ENCODE peak calls at places on chromosomes 5 and 9, in five cellular contexts. U is kidney; X is CD8-positive, alpha-beta memory T cell; P is astrocyte; C is upper lobe of right lung. J is an unnamed sample.

GRCh38 chr5:110115485-110115884 is 425.8 kb downstream of the MAN2A1 start:
- DNase-seq in C (no peak), P (no peak), U (no peak), X (no peak), J (no peak)

GRCh38 chr5:35790462-35790822 is 66.2 kb upstream of the IL7R start:
- DNase-seq in U (no peak), C (no peak), X (no peak), P (no peak), J (no peak)

GRCh38 chr5:13553896-13554295 is 390.6 kb downstream of the DNAH5 start:
- DNase-seq in C (no peak), U (no peak), P (no peak), X (no peak), J (peak; percentile 55)

GRCh38 chr5:108345541-108346171 is 36.2 kb downstream of the FBXL17 start:
- DNase-seq in U (no peak), X (peak; percentile 35), P (peak; percentile 24), C (no peak), J (no peak)

GRCh38 chr5:100542086-100542485 is 6.9 kb downstream of the FAM174A start:
- DNase-seq in P (no peak), X (no peak), U (no peak), C (no peak), J (no peak)

GRCh38 chr5:10741661-10742060 is 19.4 kb downstream of the DAP start:
- DNase-seq in U (no peak), C (no peak), P (no peak), X (no peak), J (no peak)

GRCh38 chr5:135878156-135878620 is 17.5 kb downstream of the IL9 start:
- DNase-seq in P (peak; percentile 1), U (no peak), X (no peak), C (no peak), J (peak; percentile 36)

GRCh38 chr5:168987540-168988300 is 313.2 kb downstream of the SLIT3 start:
- DNase-seq in C (peak; percentile 76), P (peak; percentile 22), U (no peak), X (peak; percentile 19), J (peak; percentile 65)

GRCh38 chr5:14665110-14665822 is 748 bp downstream of the OTULIN start:
- DNase-seq in U (no peak), C (peak; percentile 69), X (peak; percentile 34), P (no peak), J (peak; percentile 50)

GRCh38 chr9:68507796-68508145 is 32.9 kb downstream of the TMEM252 start:
- DNase-seq in C (no peak), X (no peak), U (no peak), P (no peak), J (no peak)

GRCh38 chr9:134835987-134836386 is 44.6 kb upstream of the FCN2 start:
- DNase-seq in X (no peak), C (no peak), P (no peak), U (no peak), J (no peak)

GRCh38 chr9:80796662-80797426 is 892.5 kb downstream of the TLE1 start:
- DNase-seq in X (no peak), C (no peak), P (no peak), U (no peak), J (no peak)

GRCh38 chr9:79220666-79221065 is 351.1 kb upstream of the TLE4 start:
- DNase-seq in X (no peak), P (peak; percentile 84), U (no peak), C (no peak), J (no peak)

GRCh38 chr5:101860145-101860544 is 435.9 kb downstream of the SLCO4C1 start:
- DNase-seq in C (no peak), U (peak; percentile 37), P (no peak), X (no peak), J (no peak)

GRCh38 chr9:17433526-17433925 is 145.3 kb upstream of the SH3GL2 start:
- DNase-seq in U (no peak), P (no peak), X (no peak), C (no peak), J (no peak)

GRCh38 chr9:89442981-89443817 is 54.7 kb downstream of the SEMA4D start:
- DNase-seq in X (no peak), C (no peak), U (peak; percentile 73), P (no peak), J (no peak)

GRCh38 chr5:6604946-6605345 is 27.9 kb downstream of the NSUN2 start:
- DNase-seq in C (no peak), U (no peak), P (no peak), X (no peak), J (no peak)

GRCh38 chr9:71911908-71912325 is 478 bp downstream of the C9orf85 start:
- DNase-seq in P (peak; percentile 64), U (no peak), C (no peak), X (no peak), J (no peak)

GRCh38 chr9:126613656-126614055 is at the start of gene LMX1B:
- DNase-seq in C (peak; percentile 66), U (no peak), P (peak; percentile 10), X (no peak), J (peak; percentile 83)

GRCh38 chr5:86786955-86787354 is 169.2 kb downstream of the COX7C start:
- DNase-seq in X (no peak), U (no peak), P (no peak), C (no peak), J (no peak)

GRCh38 chr5:144433893-144434292 is 263.2 kb downstream of the KCTD16 start:
- DNase-seq in C (no peak), P (no peak), U (no peak), X (no peak), J (no peak)

GRCh38 chr9:82021198-82021597 is 32.6 kb downstream of the SPATA31D1 start:
- DNase-seq in X (no peak), C (no peak), P (peak; percentile 100), U (no peak), J (peak; percentile 76)

GRCh38 chr9:122463828-122464632 is 13.7 kb downstream of the OR1J1 start:
- DNase-seq in X (no peak), U (no peak), C (no peak), P (no peak), J (no peak)

GRCh38 chr5:35664584-35664983 is 46.9 kb downstream of the SPEF2 start:
- DNase-seq in P (no peak), U (no peak), X (no peak), C (no peak), J (no peak)

GRCh38 chr9:6759114-6759977 is 1.6 kb downstream of the KDM4C start:
- DNase-seq in P (peak; percentile 84), C (no peak), U (no peak), X (no peak), J (no peak)

GRCh38 chr9:37371565-37372464 is 50.7 kb upstream of the GRHPR start:
- DNase-seq in X (no peak), P (peak; percentile 68), C (no peak), U (no peak), J (no peak)

GRCh38 chr9:77981332-77981731 is 50.3 kb downstream of the GNAQ start:
- DNase-seq in C (no peak), X (no peak), P (peak; percentile 53), U (peak; percentile 76), J (peak; percentile 56)

GRCh38 chr5:133245191-133246052 is 193.6 kb downstream of the HSPA4 start:
- DNase-seq in P (peak; percentile 98), C (no peak), X (no peak), U (no peak), J (peak; percentile 87)

GRCh38 chr5:67291671-67292070 is 95.1 kb upstream of the CD180 start:
- DNase-seq in P (no peak), C (no peak), X (no peak), U (no peak), J (no peak)

GRCh38 chr9:38068616-38068865 is 486 bp downstream of the SHB start:
- DNase-seq in P (no peak), C (no peak), U (no peak), X (no peak), J (peak; percentile 40)

GRCh38 chr9:128206484-128206883 is 3.3 kb downstream of the DNM1 start:
- DNase-seq in U (no peak), X (no peak), P (no peak), C (no peak), J (no peak)
- H3K4me3 ChIP-seq in U (no peak overlapping the region), X (no peak overlapping the region), P (no peak overlapping the region), C (no peak overlapping the region), J (no peak overlapping the region)

GRCh38 chr9:132224645-132225044 is 62.8 kb downstream of the NTNG2 start:
- DNase-seq in X (no peak), P (no peak), C (no peak), U (no peak), J (no peak)
- H3K9me3 ChIP-seq in X (no peaks in the 10 kb centered on the region), P (no peaks in the 10 kb centered on the region), C (no peaks in the 10 kb centered on the region), U (no peaks in the 10 kb centered on the region), J (no peaks in the 10 kb centered on the region)

GRCh38 chr5:178525906-178526732 is 64.1 kb downstream of the COL23A1 start:
- DNase-seq in C (no peak), P (no peak), X (no peak), U (no peak), J (peak; percentile 92)
- H3K4me3 ChIP-seq in C (no peak overlapping the region), P (no peak overlapping the region), X (no peak overlapping the region), U (no peak overlapping the region), J (peak overlapping the region; percentile 14)

GRCh38 chr5:56337715-56338319 is 104.7 kb upstream of the ANKRD55 start:
- DNase-seq in P (peak; percentile 18), U (no peak), C (no peak), X (no peak), J (no peak)

GRCh38 chr5:56343988-56344387 is 110.9 kb upstream of the ANKRD55 start:
- DNase-seq in U (no peak), C (no peak), P (no peak), X (no peak), J (no peak)

GRCh38 chr5:56342612-56343011 is 109.5 kb upstream of the ANKRD55 start:
- DNase-seq in X (no peak), U (no peak), C (no peak), P (no peak), J (no peak)

GRCh38 chr5:56339732-56340131 is 106.6 kb upstream of the ANKRD55 start:
- DNase-seq in U (no peak), X (no peak), P (no peak), C (no peak), J (no peak)

GRCh38 chr5:56340196-56340980 is 107.3 kb upstream of the ANKRD55 start:
- DNase-seq in U (no peak), X (no peak), C (no peak), P (no peak), J (no peak)
- H3K9me3 ChIP-seq in U (no peaks in the 10 kb centered on the region), X (no peaks in the 10 kb centered on the region), C (no peaks in the 10 kb centered on the region), P (no peaks in the 10 kb centered on the region), J (no peaks in the 10 kb centered on the region)

J was measured in MG63.